ENCODE peak calls at places on chromosomes 11 and 22, in six cellular contexts. N is GM12891, M is H1, I is GM12878, X is HepG2, H is K562. S is an unnamed sample.

GRCh38 chr11:8732276-8732675 is 49.7 kb downstream of the RPL27A start:
- DNase-seq in H (no peak), M (no peak), N (no peak), X (no peak), I (peak), S (no peak)

GRCh38 chr11:89175796-89176195 is 1.9 kb upstream of the TYR start:
- DNase-seq in M (no peak), H (no peak), N (no peak), X (no peak), I (no peak), S (no peak)

GRCh38 chr11:3962406-3962840 is 107.0 kb downstream of the STIM1 start:
- DNase-seq in X (no peak), M (no peak), H (no peak), N (no peak), I (no peak), S (no peak)

GRCh38 chr11:116990811-116991210 is 107.4 kb downstream of the SIK3 start:
- DNase-seq in M (no peak), N (no peak), H (no peak), X (no peak), I (no peak), S (no peak)

GRCh38 chr11:45110562-45110961 is 35.9 kb upstream of the PRDM11 start:
- DNase-seq in H (peak), X (peak), I (no peak), N (peak), M (peak), S (peak)

GRCh38 chr22:34036936-34037335 is 116.7 kb upstream of the LARGE1 start:
- DNase-seq in H (no peak), M (no peak), X (no peak), N (no peak), I (no peak), S (no peak)

GRCh38 chr22:29245626-29246385 is 22.0 kb downstream of the RHBDD3 start:
- DNase-seq in I (no peak), M (peak), X (peak), N (peak), H (peak), S (peak)

GRCh38 chr11:47891886-47892285 is 43.7 kb upstream of the NUP160 start:
- DNase-seq in M (no peak), N (no peak), H (no peak), X (no peak), I (no peak), S (no peak)

GRCh38 chr11:47332791-47333525 is 19.5 kb downstream of the MYBPC3 start:
- DNase-seq in N (no peak), X (no peak), H (no peak), I (no peak), M (no peak), S (no peak)

GRCh38 chr11:44575288-44575672 is 9.8 kb downstream of the CD82 start:
- DNase-seq in X (no peak), H (no peak), M (no peak), N (no peak), I (no peak), S (no peak)

GRCh38 chr11:57214087-57214395 is 23.0 kb downstream of the APLNR start:
- DNase-seq in N (no peak), X (no peak), M (no peak), H (no peak), I (no peak), S (no peak)

GRCh38 chr11:128777369-128778011 is 83.6 kb downstream of the FLI1 start:
- DNase-seq in I (no peak), H (no peak), M (peak), N (no peak), X (no peak), S (no peak)

GRCh38 chr11:35247428-35247827 is 108.5 kb downstream of the CD44 start:
- DNase-seq in I (no peak), N (no peak), M (no peak), X (no peak), H (no peak), S (no peak)

GRCh38 chr11:85826096-85826855 is 15.3 kb upstream of the SYTL2 start:
- DNase-seq in X (no peak), M (no peak), I (no peak), H (no peak), N (peak), S (no peak)

GRCh38 chr22:40607506-40607905 is 29.0 kb downstream of the MRTFA start:
- DNase-seq in H (no peak), I (no peak), M (no peak), X (no peak), N (no peak), S (no peak)

GRCh38 chr22:27995801-27996528 is 76.9 kb upstream of the PITPNB start:
- DNase-seq in M (no peak), I (no peak), X (no peak), N (no peak), H (no peak), S (no peak)

GRCh38 chr11:6320411-6321207 is at the start of gene CAVIN3:
- DNase-seq in I (peak), X (no peak), N (peak), H (no peak), M (peak), S (peak)

GRCh38 chr11:80960331-80961095 is 1519.7 kb upstream of the TENM4 start:
- DNase-seq in M (no peak), X (no peak), I (no peak), H (no peak), N (no peak), S (no peak)

GRCh38 chr11:60078021-60078420 is 10.4 kb upstream of the MS4A2 start:
- DNase-seq in N (no peak), X (no peak), H (no peak), I (no peak), M (no peak), S (no peak)

GRCh38 chr11:8383227-8383626 is 119.5 kb upstream of the LMO1 start:
- DNase-seq in M (no peak), H (no peak), N (no peak), X (no peak), I (no peak), S (no peak)

GRCh38 chr11:63537293-63538101 is 889 bp downstream of the PLAAT4 start:
- DNase-seq in H (no peak), I (no peak), M (no peak), X (no peak), N (no peak), S (no peak)

GRCh38 chr11:28598531-28598930 is 490.3 kb downstream of the METTL15 start:
- DNase-seq in M (no peak), N (no peak), H (no peak), I (no peak), X (no peak), S (no peak)

GRCh38 chr11:102007567-102008437 is 39.4 kb upstream of the CFAP300 start:
- DNase-seq in M (no peak), X (peak), N (no peak), I (peak), H (peak), S (no peak)

GRCh38 chr11:69914286-69915150 is 95.3 kb upstream of the FGF3 start:
- DNase-seq in H (no peak), N (no peak), M (no peak), I (no peak), X (no peak), S (no peak)

GRCh38 chr11:37343279-37343678 is 745.2 kb upstream of the RAG2 start:
- DNase-seq in M (no peak), H (no peak), N (no peak), I (no peak), X (no peak), S (no peak)

GRCh38 chr11:19574916-19575315 is 137.7 kb upstream of the NAV2 start:
- DNase-seq in H (no peak), N (no peak), X (no peak), I (no peak), M (no peak), S (no peak)

GRCh38 chr11:63871962-63872832 is 33.3 kb downstream of the MARK2 start:
- DNase-seq in I (peak), M (no peak), X (peak), H (peak), N (peak), S (peak)

GRCh38 chr22:25363474-25363873 is 144.0 kb downstream of the CRYBB2 start:
- DNase-seq in X (no peak), H (no peak), N (no peak), M (no peak), I (no peak), S (no peak)

GRCh38 chr11:46220313-46220712 is 57.1 kb upstream of the CREB3L1 start:
- DNase-seq in M (no peak), N (no peak), X (no peak), H (no peak), I (no peak), S (no peak)

DNA sequence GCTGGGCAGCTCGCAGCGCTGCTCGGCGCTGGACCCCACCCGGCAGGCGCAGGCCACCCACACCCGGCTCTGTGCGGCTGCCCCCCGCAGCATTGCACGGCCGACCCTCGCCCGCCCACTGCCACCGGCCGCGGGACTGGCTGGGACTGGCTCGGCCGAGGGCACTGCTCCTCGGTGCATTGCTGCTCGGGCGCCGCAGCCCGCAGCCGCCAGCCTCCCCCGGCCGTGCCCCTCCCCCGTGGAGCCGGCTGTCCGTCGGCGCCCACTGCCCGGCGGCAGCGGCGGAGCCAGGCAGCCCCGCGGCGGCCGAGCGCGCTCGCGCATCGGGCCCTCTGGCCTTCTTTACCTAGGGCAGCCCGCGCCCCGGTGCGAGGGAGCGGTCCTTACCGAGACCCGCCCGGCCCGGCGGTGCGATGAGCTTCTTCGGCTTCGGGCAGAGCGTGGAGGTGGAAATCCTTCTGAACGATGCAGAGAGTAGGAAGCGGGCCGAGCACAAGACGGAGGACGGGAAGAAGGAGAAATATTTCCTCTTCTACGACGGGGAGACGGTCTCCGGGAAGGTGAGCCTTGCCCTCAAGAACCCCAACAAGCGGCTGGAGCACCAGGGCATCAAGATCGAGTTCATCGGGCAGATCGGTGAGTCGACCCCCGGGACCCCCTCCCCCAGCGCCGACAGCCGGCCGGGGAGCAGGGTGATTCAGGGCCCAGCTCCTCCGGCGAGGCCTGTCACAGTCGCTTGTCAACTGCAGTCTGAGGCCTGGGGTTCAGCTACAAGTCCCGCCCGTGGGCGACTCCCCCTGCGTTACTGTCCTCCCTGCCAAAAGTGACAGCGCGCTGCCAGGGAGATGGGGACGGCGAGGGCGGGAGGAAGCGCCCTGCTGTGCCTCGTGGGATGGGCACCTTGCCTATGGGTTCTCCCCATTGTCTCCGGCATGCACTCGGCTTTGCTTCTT is 515 bp downstream of the VPS26B start:
- DNase-seq in H (peak), N (no peak), M (no peak), X (peak), I (no peak), S (no peak)
- TF ChIP-seq POLR2A in H (no peak), N (no peak), M (no peak), X (peak), I (peak), S (peak)

DNA sequence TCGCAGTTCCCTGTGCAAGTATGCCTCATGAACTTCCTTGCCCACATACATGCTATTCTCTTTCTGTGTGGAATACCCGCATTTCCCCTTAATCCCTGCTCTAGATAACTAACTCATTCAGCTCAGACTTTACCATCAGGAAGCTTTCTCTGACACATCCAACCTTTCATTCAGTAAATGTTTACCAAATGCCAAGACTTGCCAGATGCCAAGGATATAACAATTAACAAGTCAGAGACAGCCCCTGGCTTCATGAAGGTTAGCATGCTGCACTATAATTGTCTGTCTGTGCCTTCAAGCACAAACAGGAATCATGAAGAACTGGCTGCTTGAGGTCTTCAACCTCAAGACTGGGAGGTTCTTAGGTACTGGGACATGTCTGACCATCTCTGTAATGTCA is 71.2 kb upstream of the GDPD4 start:
- DNase-seq in I (no peak), M (no peak), H (no peak), N (no peak), X (no peak), S (no peak)
- TF ChIP-seq TAF1 in I (no peak), M (no peak), H (no peak), N (no peak), X (no peak), S (no peak)

GRCh38 chr22:21952586-21953571 is at the start of gene PPM1F:
- DNase-seq in I (peak), N (peak), M (peak), X (peak), H (peak), S (peak)
- TF ChIP-seq POLR2AphosphoS5 in I (no peak), N (no peak), M (no peak), X (peak), H (no peak), S (no peak)

GRCh38 chr11:113496026-113496651 is 20.9 kb upstream of the DRD2 start:
- DNase-seq in X (no peak), M (no peak), I (no peak), N (no peak), H (no peak), S (no peak)

GRCh38 chr11:113493205-113493604 is 18.0 kb upstream of the DRD2 start:
- DNase-seq in M (no peak), N (no peak), I (no peak), H (no peak), X (no peak), S (no peak)

GRCh38 chr11:113488931-113489351 is 13.7 kb upstream of the DRD2 start:
- DNase-seq in N (no peak), M (no peak), I (no peak), X (no peak), H (no peak), S (no peak)

DNA sequence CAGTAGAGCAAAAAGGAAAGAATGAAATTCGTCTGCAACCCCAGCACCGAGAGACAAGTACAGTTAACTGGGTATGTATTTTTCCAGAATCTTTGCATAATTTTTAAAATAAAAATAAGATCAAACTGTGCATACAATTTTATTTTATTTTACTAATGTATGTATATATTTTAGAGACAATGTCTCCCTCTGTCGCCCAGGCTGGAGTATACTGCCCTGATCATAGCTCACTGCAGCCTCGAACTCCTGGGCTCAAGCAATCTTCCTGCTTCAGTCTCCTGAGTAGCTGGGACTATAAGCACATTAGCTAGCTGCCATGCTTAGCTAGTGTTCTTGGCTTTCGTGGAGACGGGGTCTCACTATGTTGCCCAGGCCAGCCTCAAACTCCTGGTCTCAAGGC is 18.8 kb upstream of the DRD2 start:
- DNase-seq in N (no peak), H (no peak), M (no peak), X (no peak), I (no peak), S (no peak)
- TF ChIP-seq POLR2A in N (no peak), H (no peak), M (no peak), X (no peak), I (no peak), S (no peak)